ENCODE peak calls at places on chromosomes 12 and 14, in ten cellular contexts. X, D, Q, U, J, S, V, F, A and E are unnamed samples.

GRCh38 chr14:28294834-28295440 is 471.6 kb upstream of the FOXG1 start:
- DNase-seq in X (no peak), V (no peak), S (no peak), A (no peak), F (no peak), Q (peak; percentile 11), U (no peak), D (no peak), J (no peak), E (no peak)

GRCh38 chr12:109544955-109545531 is 28.3 kb downstream of the MMAB start:
- DNase-seq in U (no peak), D (no peak), S (no peak), X (no peak), Q (no peak), V (no peak), J (no peak), F (peak; percentile 70), A (no peak), E (no peak)

GRCh38 chr12:25251749-25252148 is 1.0 kb upstream of the KRAS start:
- DNase-seq in F (no peak), X (no peak), J (no peak), U (no peak), Q (no peak), D (no peak), A (no peak), V (no peak), S (no peak), E (no peak)

GRCh38 chr12:40733871-40734270 is 41.6 kb downstream of the CNTN1 start:
- DNase-seq in D (no peak), S (no peak), U (no peak), F (no peak), V (no peak), J (no peak), X (no peak), Q (no peak), A (no peak), E (no peak)

GRCh38 chr12:84362552-84362897 is 550.1 kb downstream of the SLC6A15 start:
- DNase-seq in A (no peak), D (no peak), Q (no peak), J (peak; percentile 45), U (no peak), X (no peak), V (no peak), S (no peak), F (no peak), E (no peak)

GRCh38 chr14:89973234-89973823 is 17.6 kb downstream of the TDP1 start:
- DNase-seq in D (peak; percentile 68), F (no peak), U (no peak), Q (peak; percentile 3), A (no peak), V (no peak), X (peak; percentile 56), J (no peak), S (peak; percentile 41), E (peak; percentile 30)

GRCh38 chr14:22629357-22629756 is 14.8 kb downstream of the OR6J1 start:
- DNase-seq in Q (no peak), S (no peak), U (no peak), V (no peak), F (no peak), J (no peak), A (no peak), X (no peak), D (no peak), E (no peak)

GRCh38 chr12:65308601-65309071 is 30.2 kb downstream of the MSRB3 start:
- DNase-seq in A (no peak), F (no peak), X (no peak), J (no peak), U (no peak), Q (no peak), S (no peak), V (no peak), D (no peak), E (no peak)

GRCh38 chr14:102630405-102630804 is 38.0 kb downstream of the RCOR1 start:
- DNase-seq in U (no peak), D (no peak), F (no peak), V (no peak), X (no peak), S (no peak), Q (no peak), J (no peak), A (no peak), E (no peak)

GRCh38 chr14:101876539-101876938 is 87.8 kb upstream of the DYNC1H1 start:
- DNase-seq in U (peak; percentile 63), S (no peak), V (no peak), X (peak; percentile 77), F (no peak), J (peak; percentile 73), A (peak; percentile 38), D (peak; percentile 75), Q (peak; percentile 85), E (peak; percentile 85)

GRCh38 chr12:64665506-64665905 is 55.2 kb downstream of the RASSF3 start:
- DNase-seq in X (peak; percentile 71), D (no peak), U (no peak), V (no peak), A (no peak), Q (no peak), J (no peak), F (no peak), S (no peak), E (peak; percentile 82)

GRCh38 chr12:102438047-102438822 is 42.1 kb downstream of the IGF1 start:
- DNase-seq in J (no peak), F (no peak), D (no peak), X (no peak), U (no peak), A (no peak), V (no peak), Q (no peak), S (no peak), E (no peak)

GRCh38 chr14:46574976-46575375 is 76.6 kb downstream of the RPL10L start:
- DNase-seq in D (no peak), J (no peak), X (no peak), U (no peak), V (no peak), F (no peak), A (no peak), S (no peak), Q (no peak), E (no peak)

GRCh38 chr12:63238892-63239291 is 87.9 kb upstream of the AVPR1A start:
- DNase-seq in X (no peak), Q (no peak), A (no peak), F (no peak), J (no peak), D (no peak), S (no peak), U (no peak), V (no peak), E (no peak)

GRCh38 chr12:53217049-53217929 is 10.2 kb upstream of the ITGB7 start:
- DNase-seq in X (peak; percentile 60), U (no peak), V (no peak), J (peak; percentile 77), S (no peak), D (no peak), F (peak; percentile 93), Q (no peak), A (no peak), E (no peak)

GRCh38 chr12:71000255-71000654 is 79.7 kb upstream of the PTPRR start:
- DNase-seq in S (no peak), X (no peak), J (no peak), A (no peak), F (no peak), Q (no peak), D (no peak), V (no peak), U (no peak), E (no peak)

GRCh38 chr12:3947781-3948180 is 74.6 kb upstream of the PARP11 start:
- DNase-seq in A (no peak), D (no peak), Q (no peak), J (no peak), S (no peak), X (no peak), V (no peak), F (no peak), U (no peak), E (peak; percentile 76)

GRCh38 chr14:90576981-90577660 is 180.3 kb downstream of the CALM1 start:
- DNase-seq in S (no peak), A (no peak), J (peak; percentile 60), F (peak; percentile 70), U (no peak), D (no peak), X (peak; percentile 7), Q (no peak), V (no peak), E (no peak)

GRCh38 chr12:117192057-117192456 is 1.8 kb upstream of the FBXO21 start:
- DNase-seq in X (no peak), U (no peak), J (no peak), S (no peak), Q (no peak), A (no peak), V (no peak), D (no peak), F (no peak), E (no peak)

GRCh38 chr12:38477341-38478090 is 160.9 kb downstream of the ALG10B start:
- DNase-seq in S (no peak), Q (no peak), U (no peak), A (no peak), J (no peak), D (no peak), F (no peak), V (no peak), X (no peak), E (no peak)

GRCh38 chr12:93247313-93248057 is 130.2 kb upstream of the NUDT4 start:
- DNase-seq in D (no peak), A (no peak), V (no peak), F (no peak), X (no peak), S (no peak), J (no peak), U (no peak), Q (no peak), E (no peak)

GRCh38 chr14:97443412-97443811 is 646.2 kb downstream of the VRK1 start:
- DNase-seq in J (no peak), Q (no peak), S (no peak), A (no peak), F (no peak), X (no peak), D (no peak), U (no peak), V (no peak), E (no peak)

GRCh38 chr12:64890873-64891468 is 66.5 kb downstream of the TBC1D30 start:
- DNase-seq in X (no peak), V (no peak), A (no peak), D (no peak), Q (no peak), J (no peak), U (peak; percentile 50), F (no peak), S (no peak), E (peak; percentile 38)

GRCh38 chr14:72643317-72643801 is 250.5 kb downstream of the DPF3 start:
- DNase-seq in V (no peak), A (no peak), F (no peak), D (peak; percentile 50), Q (no peak), J (no peak), X (no peak), U (peak; percentile 94), S (peak; percentile 97), E (no peak)

GRCh38 chr12:27818421-27818918 is 38.4 kb upstream of the MANSC4 start:
- DNase-seq in F (no peak), D (no peak), J (no peak), X (no peak), S (no peak), Q (no peak), A (no peak), U (no peak), V (no peak), E (no peak)

GRCh38 chr12:121299662-121300061 is 3.2 kb upstream of the CAMKK2 start:
- DNase-seq in F (no peak), D (no peak), X (no peak), U (no peak), V (no peak), S (no peak), Q (no peak), J (no peak), A (no peak), E (no peak)

GRCh38 chr12:42213954-42214426 is 24.1 kb downstream of the YAF2 start:
- DNase-seq in U (no peak), F (no peak), D (peak; percentile 67), J (peak; percentile 72), X (no peak), S (no peak), A (no peak), V (no peak), Q (no peak), E (no peak)

GRCh38 chr14:93045965-93046695 is 69.6 kb downstream of the ITPK1 start:
- DNase-seq in Q (no peak), D (no peak), F (peak; percentile 58), S (peak; percentile 58), V (no peak), U (no peak), A (no peak), J (no peak), X (no peak), E (no peak)